ENCODE peak calls at places on chromosomes 12 and 14, in nine cellular contexts. Q, U, G, N, I, W, S, K and P are unnamed samples.
A peak's percentile ranks its signal among the peaks of the same experiment; 100 is the strongest.

GRCh38 chr14:68589447-68590232 is 203.2 kb downstream of the ZFP36L1 start:
- DNase-seq in G (no peak), Q (no peak), W (no peak), S (no peak), I (no peak), K (peak; percentile 86), U (peak; percentile 79), N (no peak), P (no peak)

GRCh38 chr12:49366652-49367380 is 446 bp upstream of the SPATS2 start:
- DNase-seq in Q (peak; percentile 97), I (peak; percentile 88), W (peak; percentile 63), S (peak; percentile 91), K (peak; percentile 95), U (peak; percentile 82), G (peak; percentile 86), N (peak; percentile 85), P (peak; percentile 90)

GRCh38 chr14:93137864-93138263 is 22.1 kb upstream of the ITPK1 start:
- DNase-seq in Q (peak; percentile 48), U (peak; percentile 61), K (peak; percentile 69), S (peak; percentile 91), I (peak; percentile 56), W (no peak), N (no peak), G (peak; percentile 83), P (no peak)

GRCh38 chr12:54018608-54018984 is 9.6 kb upstream of the HOXC6 start:
- DNase-seq in Q (no peak), I (no peak), S (no peak), U (peak; percentile 89), K (no peak), W (no peak), G (no peak), N (no peak), P (no peak)

GRCh38 chr12:47864646-47865235 is 40.1 kb downstream of the VDR start:
- DNase-seq in I (no peak), S (no peak), W (no peak), U (no peak), Q (no peak), G (no peak), K (no peak), N (no peak), P (no peak)

GRCh38 chr12:76866726-76867125 is 12.1 kb downstream of the CSRP2 start:
- DNase-seq in G (no peak), W (no peak), N (no peak), S (no peak), U (no peak), Q (no peak), K (no peak), I (no peak), P (no peak)

GRCh38 chr12:34402228-34402898 is 380.1 kb downstream of the ALG10 start:
- DNase-seq in I (no peak), Q (no peak), S (peak; percentile 17), N (no peak), W (peak; percentile 2), G (no peak), U (peak; percentile 4), K (peak; percentile 18), P (no peak)

GRCh38 chr12:132606927-132607326 is 3.5 kb downstream of the LRCOL1 start:
- DNase-seq in U (no peak), N (no peak), G (no peak), I (no peak), Q (no peak), W (no peak), S (no peak), K (no peak), P (no peak)

GRCh38 chr12:1429980-1430379 is 164.4 kb downstream of the FBXL14 start:
- DNase-seq in U (no peak), S (no peak), I (no peak), K (no peak), W (no peak), Q (no peak), N (no peak), G (no peak), P (peak; percentile 8)

GRCh38 chr14:30587141-30587540 is 28.2 kb downstream of the G2E3 start:
- DNase-seq in N (no peak), K (no peak), G (no peak), I (no peak), U (no peak), S (no peak), Q (no peak), W (no peak), P (no peak)
- TF ChIP-seq POLR2A in N (no peak), K (no peak), G (no peak), I (no peak), U (no peak), S (no peak), Q (no peak), W (no peak), P (no peak)

DNA sequence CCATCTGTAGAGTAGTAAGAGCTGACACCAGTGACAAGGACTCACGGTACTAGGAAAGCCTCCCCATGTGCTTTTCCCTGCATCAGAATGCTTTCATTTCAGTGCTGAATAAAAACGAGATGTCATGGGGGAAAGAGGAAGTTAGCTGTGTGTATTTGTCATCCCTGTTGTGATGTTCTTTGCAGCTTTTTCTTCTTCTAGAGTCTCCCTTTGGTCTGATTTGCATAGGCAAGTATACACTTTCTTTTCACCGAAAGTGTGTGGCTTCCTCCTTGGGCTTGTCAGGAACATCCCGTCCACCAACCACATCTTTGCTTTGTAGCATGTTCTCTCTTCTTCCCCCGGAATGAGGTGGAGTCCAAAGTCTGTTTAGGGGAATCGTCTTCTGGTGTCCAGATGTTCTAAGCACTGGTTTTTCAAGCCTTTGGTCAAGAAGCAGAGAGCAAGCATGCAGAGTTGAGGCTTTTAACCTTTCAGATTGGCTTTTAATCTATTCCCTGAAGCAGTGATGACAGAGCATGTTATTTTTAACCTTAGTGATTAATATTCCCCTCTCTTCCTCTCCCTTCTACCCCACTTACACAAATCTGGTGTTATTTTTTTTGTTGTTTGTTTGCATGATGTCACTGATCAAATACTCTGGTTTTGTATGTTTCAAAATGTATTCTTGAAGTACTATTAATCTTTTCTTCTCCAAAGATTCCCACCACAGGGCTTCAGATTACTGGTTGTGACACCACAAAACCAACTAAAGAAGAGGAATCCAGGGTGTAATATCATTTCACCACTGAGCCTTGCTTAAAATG is 163.4 kb downstream of the SAMD4A start:
- DNase-seq in W (no peak), I (no peak), S (no peak), Q (peak; percentile 4), N (peak; percentile 23), G (no peak), U (no peak), K (no peak), P (no peak)
- TF ChIP-seq POLR2A in W (no peak), I (no peak), S (no peak), Q (no peak), N (peak; percentile 46), G (no peak), U (no peak), K (no peak), P (no peak)

GRCh38 chr14:103346286-103346685 is 12.2 kb downstream of the EIF5 start:
- DNase-seq in Q (no peak), S (no peak), G (no peak), K (no peak), N (no peak), W (no peak), I (no peak), U (no peak), P (no peak)

GRCh38 chr14:103343905-103344797 is 10.1 kb downstream of the EIF5 start:
- DNase-seq in K (no peak), W (no peak), Q (no peak), I (no peak), N (no peak), S (no peak), G (no peak), U (no peak), P (no peak)

GRCh38 chr14:103348154-103348553 is 14.1 kb downstream of the EIF5 start:
- DNase-seq in S (no peak), U (no peak), I (no peak), W (no peak), N (no peak), G (no peak), K (no peak), Q (no peak), P (no peak)

GRCh38 chr14:103349982-103350381 is 15.9 kb downstream of the EIF5 start:
- DNase-seq in K (no peak), W (no peak), I (no peak), U (no peak), G (no peak), S (no peak), Q (no peak), N (no peak), P (no peak)

GRCh38 chr14:103347091-103347815 is 13.2 kb downstream of the EIF5 start:
- DNase-seq in Q (no peak), I (peak; percentile 57), S (no peak), G (peak; percentile 41), N (no peak), U (no peak), K (no peak), W (no peak), P (no peak)
- TF ChIP-seq POLR2A in Q (no peak), I (no peak), S (no peak), G (no peak), N (no peak), U (no peak), K (no peak), W (no peak), P (no peak)

GRCh38 chr12:6752181-6752930 is 585 bp downstream of the MLF2 start:
- DNase-seq in K (no peak), Q (peak; percentile 69), I (peak; percentile 51), W (no peak), U (peak; percentile 68), N (no peak), G (peak; percentile 52), S (no peak), P (no peak)

GRCh38 chr12:6754406-6754805 is 1.5 kb upstream of the MLF2 start:
- DNase-seq in N (no peak), U (no peak), I (no peak), Q (no peak), W (no peak), S (no peak), K (peak; percentile 23), G (no peak), P (no peak)

GRCh38 chr12:6751767-6752166 is 1.2 kb downstream of the MLF2 start:
- DNase-seq in K (peak; percentile 31), I (no peak), G (no peak), N (no peak), S (no peak), Q (no peak), U (peak; percentile 43), W (no peak), P (no peak)

GRCh38 chr12:6753772-6754356 is 923 bp upstream of the MLF2 start:
- DNase-seq in N (no peak), S (no peak), W (no peak), G (peak; percentile 26), Q (no peak), I (no peak), K (peak; percentile 50), U (peak; percentile 49), P (no peak)

DNA sequence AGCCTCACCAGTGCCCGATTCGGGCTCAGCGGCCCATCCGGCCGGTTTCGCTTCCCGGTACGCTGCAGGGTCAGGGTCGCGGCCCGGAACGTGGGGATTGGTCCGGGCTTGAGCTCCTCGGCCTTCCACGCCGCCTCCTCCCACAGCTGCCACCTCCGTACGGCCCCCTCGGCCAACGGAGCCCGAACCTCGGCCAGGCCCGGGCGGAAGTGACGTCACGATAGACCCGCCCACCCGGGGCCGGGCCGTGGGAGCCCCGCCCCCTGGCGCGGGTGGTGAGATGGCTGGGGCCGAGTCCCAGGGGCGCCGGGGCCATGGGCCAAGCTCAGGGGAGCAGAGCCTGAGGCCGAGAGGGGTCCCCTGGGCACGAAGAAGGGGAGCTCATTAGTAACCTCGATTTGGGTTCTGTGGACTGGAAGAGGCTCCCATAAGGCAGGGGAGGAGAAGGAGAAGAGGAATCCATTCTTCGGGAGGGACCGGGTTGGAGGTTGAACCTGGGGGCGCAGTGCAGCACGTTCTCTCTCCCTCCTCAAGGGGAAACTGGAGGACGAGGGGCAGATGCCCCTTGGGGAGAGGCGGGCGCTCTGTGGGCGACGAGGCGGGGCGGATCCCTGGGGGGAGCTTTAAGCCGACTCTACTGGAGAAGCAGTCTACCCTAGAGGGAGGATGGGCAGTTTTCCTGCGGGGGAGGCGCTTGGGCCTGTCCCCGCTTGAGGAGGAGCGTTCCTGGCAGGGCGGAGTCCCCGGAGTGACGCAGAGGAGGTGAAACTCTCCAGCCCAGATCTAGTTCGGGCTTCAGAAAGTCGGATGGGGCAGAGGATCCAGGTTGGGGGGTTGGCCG is at the start of gene MLF2:
- DNase-seq in N (peak; percentile 99), W (peak; percentile 95), G (peak; percentile 98), Q (peak; percentile 99), I (peak; percentile 96), U (peak; percentile 99), S (peak; percentile 98), K (peak; percentile 99), P (peak; percentile 92)
- TF ChIP-seq POLR2A in N (peak; percentile 72), W (peak; percentile 95), G (peak; percentile 92), Q (peak; percentile 94), I (peak; percentile 79), U (peak; percentile 98), S (peak; percentile 87), K (peak; percentile 81), P (peak; percentile 93)